ENCODE peak calls at places on chromosomes 13 and 19, in five cellular contexts. One of them, this sample, is unnamed.

GRCh38 chr13:110574161-110574560 is 12.6 kb upstream of the RAB20 start:
- DNase-seq in heart right ventricle: no peak
- DNase-seq in pancreas: no peak
- DNase-seq in tibial artery: no peak
- DNase-seq in psoas muscle: no peak
- DNase-seq in this sample: no peak

GRCh38 chr19:7872306-7873204 is 1.6 kb downstream of the PRR36 start:
- DNase-seq in heart right ventricle: no peak
- DNase-seq in pancreas: no peak
- DNase-seq in tibial artery: no peak
- DNase-seq in psoas muscle: no peak
- DNase-seq in this sample: no peak

GRCh38 chr13:49113526-49114286 is 106.4 kb upstream of the MLNR start:
- DNase-seq in heart right ventricle: no peak
- DNase-seq in pancreas: no peak
- DNase-seq in tibial artery: no peak
- DNase-seq in psoas muscle: no peak
- DNase-seq in this sample: no peak

GRCh38 chr13:27424246-27425150 is at the start of gene GTF3A:
- DNase-seq in heart right ventricle: peak; percentile 88
- DNase-seq in pancreas: peak; percentile 91
- DNase-seq in tibial artery: peak; percentile 79
- DNase-seq in psoas muscle: peak; percentile 89
- DNase-seq in this sample: peak; percentile 63

GRCh38 chr13:99434258-99434788 is 66.9 kb upstream of the TM9SF2 start:
- DNase-seq in heart right ventricle: no peak
- DNase-seq in pancreas: no peak
- DNase-seq in tibial artery: no peak
- DNase-seq in psoas muscle: no peak
- DNase-seq in this sample: no peak

GRCh38 chr13:37490176-37490575 is 108.4 kb downstream of the POSTN start:
- DNase-seq in heart right ventricle: no peak
- DNase-seq in pancreas: no peak
- DNase-seq in tibial artery: no peak
- DNase-seq in psoas muscle: no peak
- DNase-seq in this sample: no peak

GRCh38 chr13:19153782-19154450 is 27.7 kb downstream of the TUBA3C start:
- DNase-seq in heart right ventricle: no peak
- DNase-seq in pancreas: no peak
- DNase-seq in tibial artery: no peak
- DNase-seq in psoas muscle: no peak
- DNase-seq in this sample: no peak

GRCh38 chr13:112725346-112726017 is 35.6 kb downstream of the ATP11A start:
- DNase-seq in heart right ventricle: no peak
- DNase-seq in pancreas: no peak
- DNase-seq in tibial artery: peak; percentile 8
- DNase-seq in psoas muscle: peak; percentile 47
- DNase-seq in this sample: no peak

GRCh38 chr19:17475541-17476115 is 5.3 kb downstream of the SLC27A1 start:
- DNase-seq in heart right ventricle: peak; percentile 61
- DNase-seq in pancreas: peak; percentile 80
- DNase-seq in tibial artery: peak; percentile 39
- DNase-seq in psoas muscle: peak; percentile 65
- DNase-seq in this sample: peak; percentile 91

GRCh38 chr13:37597477-37597876 is 1.1 kb downstream of the POSTN start:
- DNase-seq in heart right ventricle: no peak
- DNase-seq in pancreas: no peak
- DNase-seq in tibial artery: no peak
- DNase-seq in psoas muscle: no peak
- DNase-seq in this sample: no peak

GRCh38 chr19:49718511-49718910 is 27.6 kb downstream of the CPT1C start:
- DNase-seq in heart right ventricle: no peak
- DNase-seq in pancreas: no peak
- DNase-seq in tibial artery: no peak
- DNase-seq in psoas muscle: no peak
- DNase-seq in this sample: no peak

GRCh38 chr13:49806126-49806536 is 13.6 kb upstream of the KPNA3 start:
- DNase-seq in heart right ventricle: no peak
- DNase-seq in pancreas: no peak
- DNase-seq in tibial artery: no peak
- DNase-seq in psoas muscle: no peak
- DNase-seq in this sample: no peak

GRCh38 chr13:89740994-89741678 is 1606.4 kb upstream of the MIR17HG start:
- DNase-seq in heart right ventricle: no peak
- DNase-seq in pancreas: no peak
- DNase-seq in tibial artery: no peak
- DNase-seq in psoas muscle: no peak
- DNase-seq in this sample: no peak

GRCh38 chr13:78372581-78372980 is 230.8 kb downstream of the POU4F1 start:
- DNase-seq in heart right ventricle: no peak
- DNase-seq in pancreas: no peak
- DNase-seq in tibial artery: no peak
- DNase-seq in psoas muscle: no peak
- DNase-seq in this sample: no peak

GRCh38 chr19:29662604-29663404 is 2.5 kb upstream of the PLEKHF1 start:
- DNase-seq in heart right ventricle: peak; percentile 65
- DNase-seq in pancreas: peak; percentile 79
- DNase-seq in tibial artery: peak; percentile 85
- DNase-seq in psoas muscle: peak; percentile 76
- DNase-seq in this sample: no peak

GRCh38 chr13:48562296-48563066 is 29.6 kb upstream of the RCBTB2 start:
- DNase-seq in heart right ventricle: no peak
- DNase-seq in pancreas: no peak
- DNase-seq in tibial artery: no peak
- DNase-seq in psoas muscle: no peak
- DNase-seq in this sample: no peak

GRCh38 chr19:48511800-48512503 is at the start of gene LMTK3:
- DNase-seq in heart right ventricle: no peak
- DNase-seq in pancreas: no peak
- DNase-seq in tibial artery: no peak
- DNase-seq in psoas muscle: no peak
- DNase-seq in this sample: peak; percentile 31

GRCh38 chr13:98842074-98842473 is 89.6 kb upstream of the SLC15A1 start:
- DNase-seq in heart right ventricle: no peak
- DNase-seq in pancreas: peak; percentile 56
- DNase-seq in tibial artery: no peak
- DNase-seq in psoas muscle: no peak
- DNase-seq in this sample: no peak

GRCh38 chr13:23959231-23959862 is 62.0 kb upstream of the C1QTNF9B start:
- DNase-seq in heart right ventricle: no peak
- DNase-seq in pancreas: no peak
- DNase-seq in tibial artery: no peak
- DNase-seq in psoas muscle: no peak
- DNase-seq in this sample: no peak

GRCh38 chr13:97306646-97307045 is 84.5 kb downstream of the MBNL2 start:
- DNase-seq in heart right ventricle: no peak
- DNase-seq in pancreas: no peak
- DNase-seq in tibial artery: no peak
- DNase-seq in psoas muscle: no peak
- DNase-seq in this sample: no peak

GRCh38 chr13:97307096-97307495 is 85.0 kb downstream of the MBNL2 start:
- DNase-seq in heart right ventricle: no peak
- DNase-seq in pancreas: no peak
- DNase-seq in tibial artery: no peak
- DNase-seq in psoas muscle: no peak
- DNase-seq in this sample: no peak

GRCh38 chr13:97307544-97307881 is 85.4 kb downstream of the MBNL2 start:
- DNase-seq in heart right ventricle: no peak
- DNase-seq in pancreas: no peak
- DNase-seq in tibial artery: no peak
- DNase-seq in psoas muscle: no peak
- DNase-seq in this sample: no peak

GRCh38 chr13:97308735-97309429 is 86.7 kb downstream of the MBNL2 start:
- DNase-seq in heart right ventricle: no peak
- DNase-seq in pancreas: no peak
- DNase-seq in tibial artery: no peak
- DNase-seq in psoas muscle: no peak
- DNase-seq in this sample: no peak

DNA sequence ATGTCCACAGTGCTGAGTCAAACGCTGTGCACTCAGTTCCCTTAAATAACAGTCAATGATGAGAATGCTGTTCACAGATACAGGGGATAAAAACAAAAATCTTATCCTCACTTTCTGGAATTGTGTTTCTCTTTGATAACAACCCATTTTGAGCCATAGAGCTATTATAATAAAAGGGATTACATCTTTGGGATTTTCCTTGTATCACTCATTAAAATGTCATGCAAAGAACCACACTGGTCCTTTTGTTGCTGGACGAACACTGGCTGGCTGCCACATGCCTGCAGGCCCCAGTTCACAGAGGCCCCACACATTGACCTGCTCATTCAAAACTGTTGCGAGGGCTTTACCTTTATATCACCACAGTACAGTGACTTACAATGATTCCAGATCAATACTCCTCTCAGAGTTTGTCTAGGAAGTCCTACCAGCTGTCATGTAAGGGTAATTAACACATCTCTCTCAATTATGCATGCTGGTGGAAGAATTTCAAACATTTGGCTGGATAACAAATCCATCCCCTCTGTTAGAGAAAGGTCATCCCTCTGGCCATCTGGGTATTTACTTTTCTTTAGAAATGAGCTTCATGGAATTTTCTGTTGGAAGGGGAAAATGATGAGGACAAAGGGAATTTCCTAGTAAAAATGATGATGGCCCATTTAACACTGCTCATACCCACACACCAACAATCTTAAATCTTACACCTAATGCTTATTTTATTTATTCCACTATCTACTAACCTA is 85.9 kb downstream of the MBNL2 start:
- DNase-seq in heart right ventricle: peak; percentile 48
- DNase-seq in pancreas: peak; percentile 34
- DNase-seq in tibial artery: no peak
- DNase-seq in psoas muscle: no peak
- DNase-seq in this sample: peak; percentile 56
- H3K27ac ChIP-seq in heart right ventricle: peak overlapping the region; percentile 60
- H3K27ac ChIP-seq in pancreas: no peak overlapping the region
- H3K27ac ChIP-seq in tibial artery: peak overlapping the region; percentile 17
- H3K27ac ChIP-seq in psoas muscle: peak overlapping the region; percentile 41
- H3K27ac ChIP-seq in this sample: peak overlapping the region; percentile 59

DNA sequence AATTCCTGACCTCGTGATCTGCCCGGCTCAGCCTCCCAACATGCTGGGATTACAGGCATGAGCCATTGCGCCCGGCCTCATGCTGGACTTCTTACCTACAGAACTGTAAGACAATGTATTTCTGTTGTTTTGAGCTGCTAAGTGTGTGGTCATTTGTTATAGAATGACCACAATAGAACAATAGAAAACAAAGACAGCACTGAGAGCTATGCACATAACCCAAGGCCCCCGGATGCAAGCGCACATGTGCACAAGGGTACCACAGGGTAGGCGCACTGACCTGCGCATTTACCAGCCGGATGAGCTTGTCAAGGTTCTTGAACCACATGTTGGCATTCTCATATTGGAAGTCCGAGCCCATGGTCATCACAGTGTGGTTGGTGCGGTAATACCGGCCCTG is 5.6 kb downstream of the MAN2B1 start:
- DNase-seq in heart right ventricle: no peak
- DNase-seq in pancreas: no peak
- DNase-seq in tibial artery: no peak
- DNase-seq in psoas muscle: no peak
- DNase-seq in this sample: peak; percentile 21
- H3K27ac ChIP-seq in heart right ventricle: no peak overlapping the region
- H3K27ac ChIP-seq in pancreas: no peak overlapping the region
- H3K27ac ChIP-seq in tibial artery: no peak overlapping the region
- H3K27ac ChIP-seq in psoas muscle: no peak overlapping the region
- H3K27ac ChIP-seq in this sample: peak overlapping the region; percentile 72

DNA sequence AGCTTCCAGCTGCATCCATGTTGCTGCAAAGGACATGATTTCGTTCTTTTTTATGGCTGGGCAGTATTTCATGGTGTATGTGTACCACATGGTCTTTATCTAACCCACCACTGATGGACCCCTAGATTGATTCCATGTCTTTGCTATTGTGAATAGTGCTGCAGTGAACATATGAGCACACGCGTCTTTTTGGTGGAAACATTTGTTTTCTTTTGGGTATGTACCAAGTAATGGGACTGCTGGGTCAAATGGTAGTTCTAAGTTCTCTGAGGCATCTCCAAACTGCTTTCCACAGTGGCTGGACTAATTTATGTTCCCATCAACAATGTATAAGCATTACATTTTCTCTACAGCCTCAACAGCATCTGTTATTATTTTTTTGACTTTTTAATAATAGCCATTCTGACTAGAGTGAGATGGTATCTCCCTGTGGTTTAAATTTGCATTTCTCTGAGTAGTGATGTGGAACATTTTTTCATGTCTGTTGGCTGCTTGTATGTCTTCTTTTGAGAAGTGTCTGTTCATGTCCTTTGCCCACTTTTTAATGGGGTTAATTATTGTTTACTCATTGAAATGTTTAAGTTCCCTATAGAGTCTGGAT is 6.8 kb upstream of the UBE2L5 start:
- DNase-seq in heart right ventricle: no peak
- DNase-seq in pancreas: no peak
- DNase-seq in tibial artery: no peak
- DNase-seq in psoas muscle: no peak
- DNase-seq in this sample: no peak
- H3K27ac ChIP-seq in heart right ventricle: no peak overlapping the region
- H3K27ac ChIP-seq in pancreas: no peak overlapping the region
- H3K27ac ChIP-seq in tibial artery: no peak overlapping the region
- H3K27ac ChIP-seq in psoas muscle: no peak overlapping the region
- H3K27ac ChIP-seq in this sample: no peak overlapping the region

DNA sequence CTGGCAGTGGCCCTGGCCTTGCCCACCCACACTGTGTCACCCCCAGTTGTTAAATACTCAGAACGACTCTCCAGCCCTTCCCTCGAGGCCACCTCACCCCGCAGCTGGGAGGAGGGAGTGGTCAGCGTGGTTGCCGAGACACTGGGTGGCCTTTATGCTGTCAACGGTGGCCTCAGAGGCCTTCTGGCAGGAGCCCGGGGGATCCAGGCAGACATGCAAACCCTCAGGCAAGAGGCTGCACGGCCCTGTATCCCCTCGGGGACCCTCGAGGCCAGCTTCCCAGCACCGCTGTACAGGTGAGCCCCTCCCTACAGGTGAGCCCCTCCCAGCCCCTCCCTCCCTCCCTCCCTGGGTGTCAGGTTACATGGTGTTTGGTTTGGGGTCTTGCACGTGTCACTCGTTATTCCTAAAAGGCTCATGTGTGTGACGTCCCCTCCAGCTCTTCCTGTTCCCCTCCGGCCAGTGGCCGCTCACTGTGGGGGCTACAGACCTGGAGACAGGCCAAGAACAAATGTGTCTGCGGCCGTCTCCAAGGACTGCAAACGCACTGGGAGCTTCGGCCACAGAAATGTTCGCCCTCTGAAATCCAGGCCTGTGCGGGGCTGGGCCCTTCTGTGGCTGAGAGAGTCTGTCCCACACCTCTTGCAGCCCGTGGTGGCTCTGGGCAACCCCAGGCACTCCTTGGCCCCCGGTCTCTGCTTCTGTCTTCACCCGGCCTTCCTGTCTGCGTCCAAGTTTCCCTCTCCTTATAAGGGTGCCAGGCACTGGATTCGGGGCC is at the start of gene TEKTIP1:
- DNase-seq in heart right ventricle: no peak
- DNase-seq in pancreas: peak; percentile 30
- DNase-seq in tibial artery: no peak
- DNase-seq in psoas muscle: no peak
- DNase-seq in this sample: peak; percentile 67
- H3K27ac ChIP-seq in heart right ventricle: no peak within 1 kb of the TSS
- H3K27ac ChIP-seq in pancreas: no peak within 1 kb of the TSS
- H3K27ac ChIP-seq in tibial artery: no peak within 1 kb of the TSS
- H3K27ac ChIP-seq in psoas muscle: no peak within 1 kb of the TSS
- H3K27ac ChIP-seq in this sample: peak within 1 kb of the TSS; percentile 87